ENCODE peak calls at places on chromosomes 3 and 15, in ten cellular contexts. L is stomach, X is GM23248, I is uterus, Y is body of pancreas, P is neuronal stem cell, A is astrocyte, B is right atrium auricular region, T is neural progenitor cell, N is sigmoid colon. K is an unnamed sample.
A peak's percentile ranks its signal among the peaks of the same experiment; 100 is the strongest.

GRCh38 chr15:65509321-65509720 is 8.2 kb downstream of the DPP8 start:
- DNase-seq in B (no peak), A (no peak), N (no peak), Y (no peak), L (no peak), I (no peak), P (no peak), X (no peak), T (no peak), K (no peak)

GRCh38 chr3:44065741-44066140 is 175.9 kb upstream of the TOPAZ1 start:
- DNase-seq in X (peak; percentile 24), Y (no peak), I (no peak), N (no peak), B (no peak), T (peak; percentile 56), A (no peak), L (no peak), P (no peak), K (no peak)

GRCh38 chr3:42936157-42936981 is 30.4 kb downstream of the ZNF662 start:
- DNase-seq in N (peak; percentile 79), T (no peak), A (peak; percentile 27), B (no peak), P (no peak), Y (peak; percentile 27), L (peak; percentile 27), X (peak; percentile 73), I (peak; percentile 55), K (no peak)

GRCh38 chr15:36330598-36330997 is 248.8 kb upstream of the CDIN1 start:
- DNase-seq in N (no peak), X (peak; percentile 23), Y (no peak), L (no peak), A (no peak), B (no peak), T (no peak), I (no peak), P (no peak), K (no peak)

GRCh38 chr15:65805019-65805738 is 13.1 kb upstream of the DENND4A start:
- DNase-seq in Y (peak; percentile 79), L (no peak), X (no peak), A (no peak), I (no peak), T (no peak), P (no peak), B (no peak), N (no peak), K (no peak)

GRCh38 chr3:139108253-139108969 is 63.7 kb upstream of the PRR23C start:
- DNase-seq in A (no peak), Y (no peak), I (no peak), X (no peak), P (no peak), N (no peak), B (no peak), L (no peak), T (no peak), K (no peak)

GRCh38 chr3:632571-633170 is 436.1 kb downstream of the CHL1 start:
- DNase-seq in N (no peak), A (peak; percentile 10), P (peak; percentile 77), L (peak; percentile 37), B (peak; percentile 61), I (peak; percentile 39), T (peak; percentile 82), Y (peak; percentile 61), X (peak; percentile 22), K (no peak)

GRCh38 chr3:147120029-147120428 is 286.3 kb downstream of the ZIC4 start:
- DNase-seq in I (no peak), A (peak; percentile 4), L (no peak), X (peak; percentile 58), N (no peak), P (no peak), B (no peak), Y (no peak), T (no peak), K (no peak)

GRCh38 chr15:33068531-33068990 is 126.0 kb downstream of the FMN1 start:
- DNase-seq in X (peak; percentile 39), B (no peak), Y (peak; percentile 78), P (no peak), N (no peak), I (no peak), L (peak; percentile 90), T (peak; percentile 26), A (peak; percentile 23), K (no peak)

GRCh38 chr15:96270581-96271172 is 59.8 kb upstream of the NR2F2 start:
- DNase-seq in I (no peak), B (no peak), N (no peak), T (no peak), X (peak; percentile 49), A (peak; percentile 76), P (no peak), Y (no peak), L (no peak), K (no peak)

GRCh38 chr15:29820802-29821160 is 1.5 kb downstream of the TJP1 start:
- DNase-seq in T (no peak), Y (no peak), B (no peak), A (no peak), N (no peak), P (no peak), I (no peak), L (no peak), X (peak; percentile 33), K (no peak)
- H3K4me3 ChIP-seq in T (peak overlapping the region; percentile 95), Y (peak overlapping the region; percentile 42), B (peak overlapping the region; percentile 73), A (peak overlapping the region; percentile 79), N (peak overlapping the region; percentile 77), P (peak overlapping the region; percentile 93), I (peak overlapping the region; percentile 62), L (peak overlapping the region; percentile 80), X (peak overlapping the region; percentile 87), K (no peak overlapping the region)

GRCh38 chr3:188584958-188585689 is 431.2 kb downstream of the LPP start:
- DNase-seq in T (peak; percentile 38), X (peak; percentile 35), P (no peak), L (no peak), I (no peak), B (no peak), N (no peak), A (no peak), Y (no peak), K (no peak)
- H3K4me1 ChIP-seq in T (peaks cover 15% of the 10 kb centered on the region), X (peaks cover 24% of the 10 kb centered on the region), P (peaks cover 2% of the 10 kb centered on the region), L (peaks cover 58% of the 10 kb centered on the region), I (no peaks in the 10 kb centered on the region), B (peaks cover 27% of the 10 kb centered on the region), N (peaks cover 76% of the 10 kb centered on the region), A (peaks cover 24% of the 10 kb centered on the region), Y (peaks cover 8% of the 10 kb centered on the region), K (no peaks in the 10 kb centered on the region)

DNA sequence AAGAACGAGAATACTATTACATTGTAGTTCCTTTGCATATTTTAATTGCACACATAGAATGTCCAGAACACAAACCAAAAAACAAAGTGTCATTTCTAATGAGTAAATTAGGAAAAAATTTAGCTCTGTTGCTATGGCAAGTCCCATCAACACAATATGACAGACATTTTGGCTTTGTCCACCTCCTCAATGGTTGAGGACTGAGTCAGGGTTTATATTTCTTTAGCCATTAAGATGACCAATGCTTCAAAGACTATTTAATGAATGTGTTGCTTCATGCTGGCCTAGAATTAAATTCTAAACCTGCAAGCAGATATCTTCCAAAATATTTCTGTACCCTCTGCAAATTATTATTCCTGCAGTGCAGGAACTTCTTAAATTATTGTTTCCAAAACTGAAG is 719.2 kb downstream of the NTRK3 start:
- DNase-seq in N (no peak), L (no peak), I (no peak), P (no peak), T (no peak), B (no peak), Y (no peak), X (no peak), A (peak; percentile 41), K (no peak)
- H3K9me3 ChIP-seq in N (no peaks in the 10 kb centered on the region), L (peaks cover 6% of the 10 kb centered on the region), I (no peaks in the 10 kb centered on the region), P (no peaks in the 10 kb centered on the region), T (no peaks in the 10 kb centered on the region), B (no peaks in the 10 kb centered on the region), Y (no peaks in the 10 kb centered on the region), X (no peaks in the 10 kb centered on the region), A (no peaks in the 10 kb centered on the region), K (no peaks in the 10 kb centered on the region)

DNA sequence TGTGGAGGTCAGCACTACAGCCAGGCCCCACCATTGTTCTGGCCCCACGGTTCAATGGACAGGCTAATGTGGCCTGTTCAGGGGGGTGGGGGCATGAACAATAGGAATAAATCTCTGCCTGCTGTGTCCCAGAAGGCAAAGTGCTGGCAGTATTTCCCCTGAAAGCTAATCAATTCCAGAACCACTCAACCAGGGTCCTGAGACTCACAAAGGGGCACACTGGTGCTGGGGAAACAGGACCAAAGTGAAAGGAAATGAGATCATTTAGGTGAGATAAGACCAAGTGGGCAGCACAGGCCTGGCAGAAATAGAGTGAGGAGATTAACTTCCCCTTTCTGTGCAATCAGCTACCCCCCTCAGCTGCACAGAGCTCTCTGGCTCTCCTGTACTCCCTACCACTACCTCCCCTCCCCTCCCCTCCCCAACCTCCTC is 11.5 kb downstream of the CRYGS start:
- DNase-seq in B (no peak), T (peak; percentile 93), N (no peak), X (no peak), Y (peak; percentile 16), I (no peak), P (peak; percentile 88), A (no peak), L (no peak), K (no peak)
- H3K4me3 ChIP-seq in B (no peak overlapping the region), T (no peak overlapping the region), N (no peak overlapping the region), X (no peak overlapping the region), Y (no peak overlapping the region), I (no peak overlapping the region), P (no peak overlapping the region), A (no peak overlapping the region), L (no peak overlapping the region), K (no peak overlapping the region)

GRCh38 chr3:134374791-134375541 is 719 bp upstream of the AMOTL2 start:
- DNase-seq in B (peak; percentile 58), N (peak; percentile 86), X (no peak), P (no peak), A (no peak), T (peak; percentile 75), I (peak; percentile 76), Y (peak; percentile 64), L (peak; percentile 77), K (no peak)
- H3K4me1 ChIP-seq in B (peaks cover 56% of the 10 kb centered on the region), N (peaks cover 46% of the 10 kb centered on the region), X (peaks cover 16% of the 10 kb centered on the region), P (peaks cover 37% of the 10 kb centered on the region), A (peaks cover 37% of the 10 kb centered on the region), T (peaks cover 57% of the 10 kb centered on the region), I (peaks cover 5% of the 10 kb centered on the region), Y (peaks cover 53% of the 10 kb centered on the region), L (peaks cover 60% of the 10 kb centered on the region), K (peaks cover 10% of the 10 kb centered on the region)

DNA sequence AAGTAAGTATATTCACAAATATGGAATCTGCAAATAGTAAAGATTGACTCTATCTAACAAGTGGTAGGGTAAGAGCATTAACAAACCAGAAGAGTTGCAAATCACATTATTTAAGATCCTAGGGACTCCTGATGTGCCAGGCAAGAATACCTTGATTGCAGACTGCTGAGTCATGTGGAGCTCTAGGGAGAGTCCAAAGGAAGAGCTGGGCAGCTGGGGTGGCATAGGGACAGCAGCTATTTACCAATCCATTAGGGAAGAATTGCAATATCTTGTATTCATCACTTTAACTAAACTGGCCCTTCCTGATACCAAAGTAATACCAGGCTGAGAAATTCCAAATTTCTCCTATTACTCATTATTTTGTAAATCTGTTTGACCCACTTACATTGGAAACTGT is 52.2 kb upstream of the ACP3 start:
- DNase-seq in X (peak; percentile 39), B (no peak), I (no peak), N (no peak), T (no peak), A (no peak), P (no peak), Y (no peak), L (no peak), K (no peak)
- H3K9me3 ChIP-seq in X (no peaks in the 10 kb centered on the region), B (no peaks in the 10 kb centered on the region), I (no peaks in the 10 kb centered on the region), N (no peaks in the 10 kb centered on the region), T (no peaks in the 10 kb centered on the region), A (no peaks in the 10 kb centered on the region), P (peaks cover 3% of the 10 kb centered on the region), Y (no peaks in the 10 kb centered on the region), L (no peaks in the 10 kb centered on the region), K (no peaks in the 10 kb centered on the region)